ENCODE peak calls at places on chromosomes 1 and 21, in five cellular contexts. S is pons; Z is activated CD4-positive, alpha-beta memory T cell treated with anti-CD3 and anti-CD28 coated beads, Interleukin-2, amount 10 ng/mL, durations not matched to agents 7 days and 5 days; K is activated CD4-positive, alpha-beta T cell treated with anti-CD3 and anti-CD28 coated beads, Interleukin-2, amount 50 U/mL, for 24 hours; H is fibroblast of mammary gland. A is an unnamed sample.

GRCh38 chr1:44784094-44785026 is 3.6 kb downstream of the BEST4 start:
- DNase-seq in S (no peak), Z (peak), K (no peak), H (no peak), A (no peak)

GRCh38 chr1:93353286-93353685 is 7.6 kb downstream of the DR1 start:
- DNase-seq in S (peak), Z (no peak), K (no peak), H (peak), A (no peak)

GRCh38 chr1:212644866-212645556 is 36.5 kb downstream of the ATF3 start:
- DNase-seq in S (no peak), Z (no peak), K (no peak), H (no peak), A (no peak)

GRCh38 chr1:246166841-246167240 is 340.2 kb downstream of the SMYD3 start:
- DNase-seq in S (no peak), Z (no peak), K (no peak), H (no peak), A (no peak)

GRCh38 chr1:12174789-12175455 is 8.1 kb downstream of the TNFRSF1B start:
- DNase-seq in S (no peak), Z (no peak), K (no peak), H (no peak), A (no peak)

GRCh38 chr1:153677718-153678518 is 570 bp upstream of the NPR1 start:
- DNase-seq in S (peak), Z (peak), K (no peak), H (peak), A (peak)

GRCh38 chr21:19340303-19340702 is 936.7 kb upstream of the TMPRSS15 start:
- DNase-seq in S (no peak), Z (no peak), K (no peak), H (no peak), A (peak)

GRCh38 chr1:22285545-22286396 is 142.9 kb upstream of the WNT4 start:
- DNase-seq in S (no peak), Z (no peak), K (no peak), H (no peak), A (no peak)

GRCh38 chr1:24673336-24673735 is 30.2 kb downstream of the SRRM1 start:
- DNase-seq in S (no peak), Z (no peak), K (no peak), H (peak), A (no peak)

GRCh38 chr1:57307382-57307781 is 116.5 kb downstream of the DAB1 start:
- DNase-seq in S (no peak), Z (peak), K (peak), H (no peak), A (no peak)

GRCh38 chr1:235441159-235441685 is 63.0 kb downstream of the B3GALNT2 start:
- DNase-seq in S (no peak), Z (no peak), K (no peak), H (no peak), A (no peak)

GRCh38 chr21:29186246-29186645 is 55.8 kb downstream of the MAP3K7CL start:
- DNase-seq in S (no peak), Z (no peak), K (no peak), H (no peak), A (no peak)

GRCh38 chr1:110390692-110391232 is at the start of gene SLC16A4:
- DNase-seq in S (peak), Z (no peak), K (no peak), H (peak), A (no peak)

GRCh38 chr1:229122606-229123005 is 148.3 kb upstream of the RAB4A start:
- DNase-seq in S (no peak), Z (no peak), K (no peak), H (no peak), A (no peak)

GRCh38 chr1:161374373-161374772 is 6.7 kb upstream of the CFAP126 start:
- DNase-seq in S (no peak), Z (no peak), K (no peak), H (peak), A (peak)

GRCh38 chr1:73765551-73766233 is 432.3 kb downstream of the LRRIQ3 start:
- DNase-seq in S (no peak), Z (no peak), K (no peak), H (no peak), A (no peak)

GRCh38 chr21:36211660-36212512 is 55.3 kb downstream of the DOP1B start:
- DNase-seq in S (no peak), Z (no peak), K (no peak), H (peak), A (no peak)

GRCh38 chr1:22860883-22861385 is 111.7 kb downstream of the LACTBL1 start:
- DNase-seq in S (no peak), Z (no peak), K (no peak), H (no peak), A (no peak)

GRCh38 chr1:24748191-24749121 is 3.2 kb downstream of the CLIC4 start:
- DNase-seq in S (no peak), Z (no peak), K (no peak), H (no peak), A (peak)

GRCh38 chr1:238252033-238252802 is 361.5 kb upstream of the ZP4 start:
- DNase-seq in S (peak), Z (peak), K (no peak), H (peak), A (peak)

GRCh38 chr1:207495816-207496792 is at the start of gene CR1:
- DNase-seq in S (no peak), Z (peak), K (no peak), H (no peak), A (no peak)

GRCh38 chr1:53134961-53135734 is 7.3 kb downstream of the SLC1A7 start:
- DNase-seq in S (no peak), Z (no peak), K (no peak), H (peak), A (no peak)

GRCh38 chr1:235199441-235199840 is 38.4 kb upstream of the RBM34 start:
- DNase-seq in S (peak), Z (no peak), K (no peak), H (peak), A (peak)

GRCh38 chr1:160420881-160421842 is 20.8 kb downstream of the VANGL2 start:
- DNase-seq in S (no peak), Z (no peak), K (no peak), H (no peak), A (no peak)

GRCh38 chr21:37159053-37159776 is 86.2 kb downstream of the TTC3 start:
- DNase-seq in S (no peak), Z (peak), K (no peak), H (no peak), A (no peak)

GRCh38 chr1:200443860-200444259 is 34.0 kb upstream of the ZNF281 start:
- DNase-seq in S (no peak), Z (no peak), K (no peak), H (no peak), A (no peak)

A was measured in Kasumi-1.